ENCODE peak calls at places on chromosomes 6 and 20, in five cellular contexts. J is HepG2, W is tibial nerve, G is sigmoid colon, M is ovary. S is an unnamed sample. For H3K4me1 and H3K27me3, the result is how much of the 10 kb centered on the place peaks cover.

GRCh38 chr6:33815854-33816253 is 12.1 kb upstream of the MLN start:
- DNase-seq in J (no peak), W (no peak), G (no peak), M (no peak), S (no peak)

GRCh38 chr6:73985891-73986290 is 289.9 kb downstream of the CD109 start:
- DNase-seq in J (no peak), W (no peak), G (no peak), M (no peak), S (no peak)

GRCh38 chr6:140736227-140736626 is 1361.8 kb upstream of the CITED2 start:
- DNase-seq in J (no peak), W (no peak), G (no peak), M (no peak), S (no peak)

GRCh38 chr6:8627085-8627861 is 191.9 kb upstream of the SLC35B3 start:
- DNase-seq in J (no peak), W (no peak), G (no peak), M (no peak), S (no peak)

GRCh38 chr6:140744648-140745320 is 1370.3 kb upstream of the CITED2 start:
- DNase-seq in J (no peak), W (no peak), G (no peak), M (no peak), S (no peak)

GRCh38 chr20:32839227-32839981 is 19.3 kb upstream of the EFCAB8 start:
- DNase-seq in J (no peak), W (no peak), G (no peak), M (no peak), S (no peak)

GRCh38 chr6:1103027-1103426 is 208.9 kb upstream of the FOXQ1 start:
- DNase-seq in J (no peak), W (no peak), G (no peak), M (no peak), S (no peak)

GRCh38 chr6:44685213-44685612 is 297.7 kb downstream of the CDC5L start:
- DNase-seq in J (no peak), W (no peak), G (no peak), M (no peak), S (no peak)

GRCh38 chr6:4125933-4126864 is 9.2 kb downstream of the ECI2 start:
- DNase-seq in J (peak), W (peak), G (no peak), M (no peak), S (no peak)

GRCh38 chr6:105257350-105257749 is 77.5 kb upstream of the POPDC3 start:
- DNase-seq in J (no peak), W (no peak), G (no peak), M (no peak), S (no peak)

GRCh38 chr6:33616913-33617312 is 4.2 kb upstream of the ITPR3 start:
- DNase-seq in J (no peak), W (no peak), G (no peak), M (no peak), S (no peak)

DNA sequence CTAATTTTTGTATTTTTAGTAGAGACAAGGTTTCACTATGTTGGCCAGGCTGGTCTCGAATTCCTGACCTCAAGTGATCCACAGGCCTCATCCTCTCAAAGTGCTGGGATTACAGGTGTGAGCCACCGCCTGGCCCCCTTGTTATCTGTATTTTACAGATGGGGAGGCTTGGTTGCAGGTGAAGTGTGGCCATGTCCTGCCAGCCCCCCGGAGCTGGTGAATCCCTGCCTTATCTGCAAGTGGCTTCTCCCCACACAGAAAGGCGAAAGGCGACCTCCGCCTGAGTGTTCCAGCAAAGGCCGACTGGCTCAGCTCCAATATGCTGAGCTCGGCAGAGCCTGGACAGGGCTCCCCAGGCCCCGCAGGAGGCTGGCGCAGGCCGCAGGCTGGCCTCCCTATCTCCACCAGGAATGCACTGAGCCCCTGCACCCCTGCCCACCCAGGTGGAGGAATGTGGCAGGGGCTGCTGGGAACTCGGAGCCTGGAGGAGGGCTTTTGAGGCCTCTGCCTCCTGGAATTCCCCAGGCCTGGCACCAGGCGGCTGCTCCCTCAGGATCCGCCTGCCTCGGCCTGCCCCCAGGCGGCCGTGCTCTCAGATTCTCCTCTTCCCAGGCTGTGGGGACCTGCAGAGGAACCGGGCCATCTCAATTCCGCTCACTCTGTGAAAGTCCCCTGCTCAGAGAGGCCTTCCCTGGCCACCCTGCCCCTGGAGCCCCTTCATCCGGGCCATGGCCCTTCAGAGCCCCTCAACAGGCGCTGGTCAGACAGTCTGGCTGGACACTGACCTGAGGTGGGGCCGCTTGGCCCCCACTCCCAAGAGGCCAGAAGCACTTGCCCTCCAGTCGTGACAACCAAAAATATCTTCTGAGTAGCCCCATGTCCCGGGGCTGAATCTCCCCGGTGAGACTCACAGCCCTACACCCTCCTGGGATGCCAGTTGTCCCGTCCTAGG is 9.3 kb upstream of the LAMA5 start:
- DNase-seq in J (peak), W (no peak), G (peak), M (no peak), S (no peak)
- H3K4me1 ChIP-seq in J (half or more), W (under half), G (under half), M (under half), S (half or more)

DNA sequence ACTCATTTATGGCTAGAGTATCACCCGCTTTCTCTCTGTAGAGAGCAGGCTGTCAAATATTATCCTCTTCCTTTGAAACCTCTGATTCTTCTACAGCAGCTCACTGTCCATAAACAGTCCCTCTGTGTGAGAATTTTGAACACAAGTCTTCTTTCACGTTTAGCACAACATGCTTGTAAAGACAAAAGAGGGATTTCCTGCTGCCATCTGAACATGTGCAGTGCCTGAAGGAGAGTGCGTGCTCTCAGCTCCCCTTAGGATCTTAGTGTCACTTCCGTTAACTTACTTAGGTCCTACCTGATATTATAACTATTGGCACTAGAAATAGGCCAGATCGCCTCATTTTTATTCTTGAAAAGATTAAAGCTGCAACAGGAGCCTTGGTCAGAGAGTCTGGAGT is 50.9 kb downstream of the FNDC1 start:
- DNase-seq in J (no peak), W (no peak), G (no peak), M (no peak), S (no peak)
- H3K27me3 ChIP-seq in J (under half), W (under half), G (under half), M (under half), S (under half)

DNA sequence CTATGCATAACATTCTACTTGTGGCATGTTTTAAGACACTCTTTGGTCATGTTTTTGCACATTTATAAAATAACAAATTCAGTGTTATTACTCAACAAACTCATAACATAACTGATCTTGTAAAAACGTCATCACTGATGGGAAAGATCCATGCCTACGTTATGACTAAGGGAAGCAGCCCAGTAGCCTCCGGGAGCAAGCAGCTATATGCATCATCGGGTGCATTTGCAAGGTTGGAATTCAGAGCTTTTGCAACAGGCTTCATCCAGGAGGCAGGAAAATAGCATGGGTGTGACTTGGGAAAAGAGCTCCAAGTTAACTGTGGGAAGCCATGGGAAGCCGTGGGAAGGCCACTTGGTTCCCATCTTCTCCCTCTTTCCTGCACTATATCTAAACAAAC is 271.6 kb upstream of the SGK1 start:
- DNase-seq in J (no peak), W (no peak), G (no peak), M (no peak), S (no peak)
- TF ChIP-seq EP300 in J (no peak), W (no peak), G (no peak), M (no peak), S (no peak)

GRCh38 chr20:8020314-8021079 is 936 bp upstream of the TMX4 start:
- DNase-seq in J (peak), W (no peak), G (no peak), M (no peak), S (no peak)

GRCh38 chr20:8019998-8020247 is 362 bp upstream of the TMX4 start:
- DNase-seq in J (no peak), W (no peak), G (no peak), M (no peak), S (no peak)

GRCh38 chr20:8021541-8022269 is 2.1 kb upstream of the TMX4 start:
- DNase-seq in J (no peak), W (no peak), G (no peak), M (no peak), S (no peak)

GRCh38 chr20:8018928-8019177 is 708 bp downstream of the TMX4 start:
- DNase-seq in J (no peak), W (no peak), G (no peak), M (no peak), S (no peak)

GRCh38 chr20:8019178-8019997 is at the start of gene TMX4:
- DNase-seq in J (peak), W (peak), G (peak), M (peak), S (peak)
- H3K4me1 ChIP-seq in J (under half), W (under half), G (under half), M (under half), S (under half)

GRCh38 chr20:18052856-18053255 is 4.9 kb downstream of the OVOL2 start:
- DNase-seq in J (no peak), W (no peak), G (no peak), M (no peak), S (no peak)

GRCh38 chr20:18056174-18057105 is 1.3 kb downstream of the OVOL2 start:
- DNase-seq in J (no peak), W (no peak), G (no peak), M (no peak), S (no peak)

GRCh38 chr20:18057106-18057993 is at the start of gene OVOL2:
- DNase-seq in J (no peak), W (no peak), G (no peak), M (no peak), S (no peak)

GRCh38 chr20:18057994-18058349 is 256 bp upstream of the OVOL2 start:
- DNase-seq in J (no peak), W (no peak), G (no peak), M (no peak), S (no peak)

DNA sequence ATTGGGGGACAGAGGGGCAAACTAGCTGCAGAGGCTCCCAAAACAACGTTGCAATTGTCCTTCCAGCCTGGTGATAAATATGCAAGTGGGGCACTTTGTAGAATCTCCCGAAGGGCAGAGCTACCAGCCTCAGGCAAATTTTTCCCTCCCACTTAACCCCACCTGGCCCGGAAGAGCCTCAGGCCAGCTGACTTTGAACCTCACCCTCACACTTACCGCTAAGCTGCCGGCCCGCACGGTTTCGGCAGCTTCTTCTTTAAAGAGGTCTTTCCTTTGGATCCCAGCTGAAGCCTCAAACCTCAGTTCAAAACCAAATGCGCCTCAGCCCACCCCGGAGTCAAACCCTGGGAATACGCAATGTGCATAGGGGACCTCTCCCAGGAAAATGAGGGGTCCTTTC is 2.5 kb downstream of the OVOL2 start:
- DNase-seq in J (no peak), W (no peak), G (no peak), M (no peak), S (no peak)
- H3K27me3 ChIP-seq in J (half or more), W (half or more), G (half or more), M (under half), S (under half)

DNA sequence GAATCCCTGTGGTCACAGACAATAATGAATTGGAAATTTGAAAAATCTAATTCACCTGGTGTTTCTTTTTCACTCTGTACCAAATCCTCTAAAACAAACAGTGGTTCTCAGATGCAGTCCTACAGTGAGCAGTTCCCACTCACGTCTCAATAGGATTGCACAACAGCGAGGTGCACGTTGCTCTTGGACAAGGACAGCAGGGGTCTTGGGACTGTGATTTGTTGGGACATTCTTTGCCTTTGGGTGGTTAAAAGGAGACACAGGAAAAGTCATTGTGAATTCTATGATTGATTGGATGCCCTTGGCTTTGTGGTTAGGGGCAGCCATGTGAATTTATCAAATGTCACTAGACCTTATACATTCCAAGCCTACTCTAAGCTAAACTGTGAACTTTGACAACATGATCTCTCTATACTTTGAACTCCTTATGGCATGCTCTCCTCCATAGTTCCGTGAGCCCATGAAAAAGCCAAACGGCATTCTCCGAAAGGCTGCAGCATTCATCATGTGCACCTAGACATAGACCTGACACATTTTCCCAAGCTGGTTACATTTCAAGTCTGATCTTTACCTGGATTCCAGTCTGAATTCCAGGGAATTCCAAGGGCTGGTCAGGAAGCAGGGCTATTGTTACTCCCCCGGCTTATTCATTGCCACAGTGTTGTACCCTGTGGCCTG is 647 bp downstream of the UNC93A start:
- DNase-seq in J (peak), W (no peak), G (no peak), M (no peak), S (no peak)
- TF ChIP-seq EP300 in J (peak), W (no peak), G (no peak), M (no peak), S (no peak)

GRCh38 chr20:53925651-53926401 is 144.6 kb downstream of the BCAS1 start:
- DNase-seq in J (no peak), W (no peak), G (no peak), M (no peak), S (no peak)
- H3K4me1 ChIP-seq in J (half or more), W (under half), G (under half), M (under half), S (under half)

DNA sequence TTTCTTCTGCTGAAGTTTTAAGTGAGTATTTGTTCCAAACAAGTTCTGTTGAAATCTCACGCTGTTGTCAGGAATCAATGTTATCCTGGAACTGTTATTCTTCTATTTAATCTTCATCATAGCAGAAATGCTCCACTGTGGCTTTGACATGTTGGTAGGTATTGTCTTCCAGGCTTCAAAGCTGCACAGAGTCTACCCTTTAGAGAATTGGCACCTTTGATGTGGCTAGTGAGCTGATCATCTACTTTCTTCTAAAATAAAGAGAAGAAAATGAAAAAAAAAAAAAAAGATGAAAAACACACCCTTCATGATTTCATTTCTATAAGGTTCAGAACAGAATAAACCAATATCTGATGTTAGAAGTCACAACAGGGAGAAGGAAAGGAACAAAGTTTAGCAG is 5.8 kb upstream of the ZSCAN23 start:
- DNase-seq in J (no peak), W (no peak), G (no peak), M (no peak), S (no peak)
- H3K27me3 ChIP-seq in J (under half), W (under half), G (half or more), M (under half), S (under half)

GRCh38 chr6:125004198-125004597 is 42.0 kb downstream of the RNF217 start:
- DNase-seq in J (no peak), W (no peak), G (no peak), M (no peak), S (no peak)
- TF ChIP-seq EP300 in J (no peak), W (no peak), G (no peak), M (no peak), S (no peak)

GRCh38 chr6:35181933-35182612 is 31.7 kb upstream of the SCUBE3 start:
- DNase-seq in J (no peak), W (peak), G (peak), M (peak), S (no peak)

GRCh38 chr6:35183935-35184334 is 29.8 kb upstream of the SCUBE3 start:
- DNase-seq in J (no peak), W (no peak), G (no peak), M (no peak), S (no peak)

GRCh38 chr6:35184580-35185301 is 29.0 kb upstream of the SCUBE3 start:
- DNase-seq in J (no peak), W (no peak), G (no peak), M (no peak), S (no peak)

GRCh38 chr6:35181313-35181932 is 32.3 kb upstream of the SCUBE3 start:
- DNase-seq in J (no peak), W (peak), G (peak), M (no peak), S (no peak)

GRCh38 chr6:35183281-35183680 is 30.5 kb upstream of the SCUBE3 start:
- DNase-seq in J (no peak), W (no peak), G (no peak), M (no peak), S (no peak)
- H3K4me1 ChIP-seq in J (under half), W (under half), G (under half), M (under half), S (under half)